ENCODE peak calls at places on chromosome 15, in seven cellular contexts. D is amniotic stem cell, F is AG04450, W is cortex of kidney, K is nephron progenitor cell, X is HS-5, I is dermis blood vessel endothelial cell. N is an unnamed sample.

GRCh38 chr15:87293016-87293415 is 963.5 kb downstream of the NTRK3 start:
- DNase-seq in D (no peak), F (no peak), W (no peak), K (no peak), X (no peak), I (no peak), N (no peak)

GRCh38 chr15:87215100-87215499 is 1041.4 kb downstream of the NTRK3 start:
- DNase-seq in D (no peak), F (no peak), W (no peak), K (peak; percentile 11), X (no peak), I (no peak), N (no peak)

GRCh38 chr15:98954411-98954810 is 53.2 kb downstream of the PGPEP1L start:
- DNase-seq in D (peak; percentile 34), F (peak; percentile 37), W (no peak), K (no peak), X (no peak), I (peak; percentile 14), N (no peak)

GRCh38 chr15:84761534-84762190 is 13.3 kb downstream of the ZNF592 start:
- DNase-seq in D (no peak), F (no peak), W (no peak), K (no peak), X (no peak), I (peak; percentile 29), N (no peak)

GRCh38 chr15:66685638-66686150 is 16.3 kb upstream of the SMAD6 start:
- DNase-seq in D (no peak), F (no peak), W (no peak), K (no peak), X (no peak), I (peak; percentile 27), N (no peak)

GRCh38 chr15:43526261-43526930 is 9.0 kb downstream of the MAP1A start:
- DNase-seq in D (no peak), F (no peak), W (no peak), K (no peak), X (no peak), I (no peak), N (no peak)

GRCh38 chr15:101613130-101614000 is 38.8 kb downstream of the TM2D3 start:
- DNase-seq in D (no peak), F (no peak), W (no peak), K (no peak), X (no peak), I (no peak), N (peak; percentile 73)

GRCh38 chr15:30038667-30039523 is 43.9 kb upstream of the GOLGA8J start:
- DNase-seq in D (no peak), F (no peak), W (no peak), K (no peak), X (no peak), I (peak; percentile 5), N (peak; percentile 53)

GRCh38 chr15:63481105-63481810 is 23.1 kb upstream of the USP3 start:
- DNase-seq in D (no peak), F (no peak), W (no peak), K (no peak), X (no peak), I (no peak), N (no peak)

GRCh38 chr15:100189319-100189718 is 152.5 kb downstream of the ADAMTS17 start:
- DNase-seq in D (no peak), F (no peak), W (no peak), K (no peak), X (no peak), I (no peak), N (no peak)

GRCh38 chr15:61749169-61749568 is 311.1 kb downstream of the VPS13C start:
- DNase-seq in D (no peak), F (no peak), W (no peak), K (no peak), X (peak; percentile 72), I (no peak), N (no peak)

GRCh38 chr15:73318463-73319351 is 50.1 kb downstream of the HCN4 start:
- DNase-seq in D (no peak), F (no peak), W (no peak), K (peak; percentile 70), X (no peak), I (no peak), N (no peak)

GRCh38 chr15:48632651-48633050 is 12.9 kb downstream of the FBN1 start:
- DNase-seq in D (no peak), F (no peak), W (no peak), K (no peak), X (no peak), I (peak; percentile 35), N (no peak)

GRCh38 chr15:100762289-100762688 is 117.3 kb upstream of the ALDH1A3 start:
- DNase-seq in D (no peak), F (no peak), W (no peak), K (no peak), X (no peak), I (no peak), N (no peak)

GRCh38 chr15:55774113-55774970 is 31.4 kb upstream of the PRTG start:
- DNase-seq in D (no peak), F (no peak), W (no peak), K (peak; percentile 72), X (no peak), I (peak; percentile 49), N (peak; percentile 21)

GRCh38 chr15:29736012-29736744 is 86.1 kb downstream of the TJP1 start:
- DNase-seq in D (no peak), F (no peak), W (no peak), K (no peak), X (no peak), I (no peak), N (no peak)

GRCh38 chr15:52558196-52558595 is 10.6 kb downstream of the ARPP19 start:
- DNase-seq in D (no peak), F (no peak), W (no peak), K (no peak), X (no peak), I (peak; percentile 29), N (no peak)

GRCh38 chr15:77030042-77030927 is 35.4 kb downstream of the PSTPIP1 start:
- DNase-seq in D (no peak), F (no peak), W (no peak), K (peak; percentile 59), X (no peak), I (no peak), N (peak; percentile 6)

GRCh38 chr15:63407612-63408011 is 26.0 kb upstream of the CA12 start:
- DNase-seq in D (no peak), F (no peak), W (no peak), K (no peak), X (no peak), I (peak; percentile 70), N (no peak)

GRCh38 chr15:45759910-45760309 is 125.1 kb downstream of the SQOR start:
- DNase-seq in D (no peak), F (no peak), W (no peak), K (no peak), X (no peak), I (no peak), N (no peak)

GRCh38 chr15:73654659-73655058 is 21.5 kb upstream of the NPTN start:
- DNase-seq in D (no peak), F (no peak), W (no peak), K (no peak), X (no peak), I (no peak), N (no peak)

GRCh38 chr15:90478981-90479481 is 50.7 kb upstream of the CRTC3 start:
- DNase-seq in D (no peak), F (no peak), W (no peak), K (no peak), X (no peak), I (peak; percentile 38), N (peak; percentile 36)

GRCh38 chr15:65954289-65954741 is 85.0 kb downstream of the RAB11A start:
- DNase-seq in D (no peak), F (no peak), W (no peak), K (no peak), X (no peak), I (peak; percentile 57), N (no peak)

GRCh38 chr15:86055688-86056087 is 24.0 kb upstream of the AGBL1 start:
- DNase-seq in D (no peak), F (no peak), W (no peak), K (no peak), X (no peak), I (no peak), N (no peak)

GRCh38 chr15:91289324-91289723 is 189.3 kb downstream of the SV2B start:
- DNase-seq in D (no peak), F (no peak), W (no peak), K (no peak), X (no peak), I (no peak), N (no peak)

GRCh38 chr15:45242289-45242688 is 9.7 kb upstream of the SLC28A2 start:
- DNase-seq in D (no peak), F (no peak), W (no peak), K (peak; percentile 16), X (no peak), I (peak; percentile 8), N (no peak)

N was measured in body of pancreas.